ENCODE peak calls at places on chromosomes 12 and 14, in seven cellular contexts. Z is GM12891, X is HCT116, J is transverse colon, B is endothelial cell of umbilical vein, N is HL-60, Q is Panc1. Y is an unnamed sample.

GRCh38 chr12:54016478-54016964 is 7.7 kb downstream of the HOXC8 start:
- DNase-seq in X (no peak), J (no peak), N (no peak), Q (no peak), Z (no peak), B (no peak), Y (no peak)

GRCh38 chr14:28012629-28013415 is 753.8 kb upstream of the FOXG1 start:
- DNase-seq in Q (no peak), Z (no peak), J (no peak), N (no peak), B (no peak), X (no peak), Y (no peak)

GRCh38 chr12:24608637-24609285 is 340.1 kb downstream of the BCAT1 start:
- DNase-seq in X (no peak), N (no peak), B (peak; percentile 91), Q (no peak), J (no peak), Z (no peak), Y (no peak)

GRCh38 chr14:50855558-50855957 is 16.3 kb upstream of the ABHD12B start:
- DNase-seq in Q (no peak), B (no peak), X (no peak), J (no peak), N (no peak), Z (no peak), Y (no peak)

GRCh38 chr12:4379410-4379809 is at the start of gene FGF23:
- DNase-seq in X (no peak), Z (no peak), N (no peak), Q (no peak), J (no peak), B (peak; percentile 30), Y (no peak)

GRCh38 chr12:14995583-14996425 is 23.0 kb downstream of the PDE6H start:
- DNase-seq in B (peak; percentile 81), Q (peak; percentile 47), J (no peak), Z (no peak), N (no peak), X (peak; percentile 63), Y (no peak)

GRCh38 chr14:58332514-58332913 is 34.2 kb downstream of the ARID4A start:
- DNase-seq in Z (no peak), B (no peak), N (no peak), Q (no peak), X (no peak), J (no peak), Y (no peak)

GRCh38 chr12:31238764-31239387 is 87.1 kb downstream of the SINHCAF start:
- DNase-seq in Q (no peak), N (peak; percentile 60), Z (peak; percentile 60), J (peak; percentile 66), B (peak; percentile 67), X (peak; percentile 54), Y (no peak)

GRCh38 chr14:105918496-105919262 is 392.3 kb downstream of the TMEM121 start:
- DNase-seq in Q (no peak), J (no peak), B (no peak), X (no peak), Z (no peak), N (no peak), Y (no peak)

GRCh38 chr12:107400686-107401447 is 284.7 kb upstream of the PWP1 start:
- DNase-seq in B (no peak), X (no peak), N (peak; percentile 86), Z (no peak), Q (no peak), J (no peak), Y (no peak)

GRCh38 chr12:124402281-124403066 is 107.6 kb downstream of the RFLNA start:
- DNase-seq in J (no peak), N (no peak), X (no peak), Z (no peak), B (no peak), Q (no peak), Y (no peak)

GRCh38 chr12:120432772-120433525 is 5.0 kb upstream of the COX6A1 start:
- DNase-seq in Z (no peak), Q (no peak), X (no peak), N (no peak), B (no peak), J (no peak), Y (no peak)

GRCh38 chr14:96727490-96727889 is 69.7 kb upstream of the VRK1 start:
- DNase-seq in J (no peak), Z (no peak), B (no peak), Q (no peak), N (no peak), X (no peak), Y (no peak)

GRCh38 chr12:66044731-66045130 is 85.8 kb downstream of the LLPH start:
- DNase-seq in N (no peak), Q (no peak), Z (no peak), X (no peak), B (no peak), J (no peak), Y (no peak)

GRCh38 chr14:55221968-55222367 is 30.6 kb upstream of the DLGAP5 start:
- DNase-seq in X (no peak), N (no peak), J (no peak), Z (no peak), Q (no peak), B (no peak), Y (no peak)

GRCh38 chr12:28237423-28237822 is 47.2 kb downstream of the CCDC91 start:
- DNase-seq in N (no peak), Q (no peak), J (no peak), Z (no peak), X (no peak), B (no peak), Y (no peak)

GRCh38 chr12:112988224-112988623 is 9.9 kb downstream of the OAS2 start:
- DNase-seq in Z (no peak), X (no peak), J (no peak), Q (no peak), B (no peak), N (no peak), Y (no peak)

GRCh38 chr14:23589606-23590005 is 11.0 kb upstream of the JPH4 start:
- DNase-seq in N (no peak), B (no peak), Q (no peak), X (no peak), Z (no peak), J (no peak), Y (no peak)

GRCh38 chr12:124568431-124569374 is 1.3 kb upstream of the NCOR2 start:
- DNase-seq in N (peak; percentile 88), B (no peak), J (peak; percentile 69), Q (no peak), X (no peak), Z (peak; percentile 67), Y (peak; percentile 83)

GRCh38 chr12:121248611-121249010 is 38.7 kb downstream of the P2RX4 start:
- DNase-seq in X (no peak), Z (peak; percentile 50), B (no peak), Q (no peak), J (peak; percentile 74), N (no peak), Y (no peak)

GRCh38 chr12:57894577-57895292 is 46.6 kb upstream of the ATP23 start:
- DNase-seq in Z (no peak), X (no peak), N (no peak), B (no peak), Q (no peak), J (no peak), Y (no peak)

GRCh38 chr12:11959117-11959823 is 111.5 kb upstream of the BCL2L14 start:
- DNase-seq in B (peak; percentile 48), J (no peak), N (no peak), Z (no peak), Q (no peak), X (no peak), Y (no peak)

GRCh38 chr12:12882288-12882687 is 9.1 kb upstream of the GPRC5A start:
- DNase-seq in X (no peak), B (no peak), Z (no peak), Q (no peak), N (no peak), J (no peak), Y (no peak)

GRCh38 chr12:31897791-31898503 is 61.3 kb upstream of the RESF1 start:
- DNase-seq in Q (no peak), N (peak; percentile 50), J (peak; percentile 22), B (peak; percentile 53), X (peak; percentile 19), Z (no peak), Y (no peak)

GRCh38 chr12:107320031-107320928 is 226.9 kb upstream of the CRY1 start:
- DNase-seq in Q (no peak), Z (peak; percentile 19), N (peak; percentile 70), X (no peak), J (peak; percentile 38), B (peak; percentile 14), Y (no peak)

GRCh38 chr12:91627225-91627624 is 444.6 kb upstream of the DCN start:
- DNase-seq in B (no peak), Z (no peak), Q (no peak), X (no peak), J (no peak), N (no peak), Y (no peak)
- TF ChIP-seq POLR2AphosphoS5 in B (no peak), Z (no peak), Q (no peak), X (no peak), J (no peak), N (no peak), Y (no peak)

GRCh38 chr14:72476657-72477499 is 417.0 kb downstream of the DPF3 start:
- DNase-seq in B (no peak), Q (no peak), Z (peak; percentile 49), J (peak; percentile 32), X (peak; percentile 76), N (peak; percentile 39), Y (no peak)
- TF ChIP-seq POLR2AphosphoS5 in B (no peak), Q (no peak), Z (no peak), J (no peak), X (peak; percentile 11), N (no peak), Y (no peak)

GRCh38 chr14:91317381-91318313 is 73.1 kb upstream of the GPR68 start:
- DNase-seq in B (peak; percentile 52), N (peak; percentile 94), Q (no peak), X (no peak), J (peak; percentile 87), Z (no peak), Y (no peak)
- TF ChIP-seq POLR2AphosphoS5 in B (peak; percentile 52), N (peak; percentile 86), Q (no peak), X (no peak), J (peak; percentile 15), Z (no peak), Y (no peak)

GRCh38 chr14:98906123-98906995 is 365.6 kb downstream of the BCL11B start:
- DNase-seq in J (peak; percentile 29), B (no peak), Z (no peak), X (peak; percentile 33), Q (no peak), N (no peak), Y (no peak)
- TF ChIP-seq POLR2AphosphoS5 in J (no peak), B (no peak), Z (no peak), X (no peak), Q (no peak), N (no peak), Y (no peak)

DNA sequence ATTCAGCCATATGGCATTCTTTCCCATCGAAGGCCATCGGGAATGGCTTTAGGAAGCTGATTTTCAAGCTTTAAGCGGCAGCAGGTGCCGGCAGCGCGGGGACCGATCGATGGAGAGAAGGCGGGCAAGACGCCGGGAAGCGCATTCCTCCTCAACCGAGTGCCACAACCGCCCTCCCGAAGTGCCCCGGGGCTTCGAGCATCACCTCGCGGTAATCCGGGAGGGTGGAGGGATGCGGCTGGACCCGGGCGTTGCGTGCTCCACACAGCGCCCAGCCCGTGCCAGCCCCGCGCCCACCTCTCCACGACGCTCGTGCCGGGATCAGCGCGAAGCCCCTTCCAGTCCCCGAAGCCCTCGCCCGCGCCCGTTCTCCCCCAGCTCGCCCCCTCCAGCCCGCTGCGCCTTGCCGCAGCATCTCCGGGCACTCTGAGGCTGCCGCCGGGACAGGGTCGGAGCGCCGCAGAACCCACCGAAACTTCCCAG is 3.2 kb downstream of the USP44 start:
- DNase-seq in N (no peak), X (no peak), J (peak; percentile 34), B (peak; percentile 32), Q (no peak), Z (peak; percentile 20), Y (no peak)
- TF ChIP-seq POLR2AphosphoS5 in N (no peak), X (no peak), J (peak; percentile 8), B (no peak), Q (no peak), Z (no peak), Y (no peak)

GRCh38 chr12:46382974-46383653 is 10.5 kb upstream of the SLC38A2 start:
- DNase-seq in B (peak; percentile 97), J (peak; percentile 98), Q (no peak), X (peak; percentile 94), Z (peak; percentile 68), N (peak; percentile 95), Y (peak; percentile 99)
- TF ChIP-seq POLR2AphosphoS5 in B (peak; percentile 78), J (peak; percentile 75), Q (no peak), X (peak; percentile 49), Z (no peak), N (peak; percentile 15), Y (no peak)